ENCODE peak calls at places on chromosomes 5 and 9, in ten cellular contexts. One of them, this sample, is unnamed.

GRCh38 chr5:96753848-96754247 is 53.9 kb downstream of the ERAP1 start:
- DNase-seq in progenitor cell of endocrine pancreas: no peak
- DNase-seq in stomach: no peak
- DNase-seq in heart left ventricle: no peak
- DNase-seq in T follicular helper cell: no peak
- DNase-seq in amniotic stem cell: no peak
- DNase-seq in PC-3: no peak
- DNase-seq in choroid plexus epithelial cell: no peak
- DNase-seq in cardiac muscle cell: no peak
- DNase-seq in T-helper 2 cell: no peak
- DNase-seq in this sample: no peak

GRCh38 chr9:101849102-101849707 is 110.8 kb upstream of the GRIN3A start:
- DNase-seq in heart left ventricle: no peak
- DNase-seq in progenitor cell of endocrine pancreas: no peak
- DNase-seq in choroid plexus epithelial cell: no peak
- DNase-seq in T follicular helper cell: no peak
- DNase-seq in T-helper 2 cell: no peak
- DNase-seq in cardiac muscle cell: no peak
- DNase-seq in PC-3: no peak
- DNase-seq in stomach: no peak
- DNase-seq in amniotic stem cell: no peak
- DNase-seq in this sample: no peak

GRCh38 chr9:135702002-135702721 is at the start of gene KCNT1:
- DNase-seq in stomach: peak
- DNase-seq in cardiac muscle cell: peak
- DNase-seq in choroid plexus epithelial cell: peak
- DNase-seq in T-helper 2 cell: peak
- DNase-seq in amniotic stem cell: peak
- DNase-seq in T follicular helper cell: peak
- DNase-seq in PC-3: peak
- DNase-seq in heart left ventricle: no peak
- DNase-seq in progenitor cell of endocrine pancreas: peak
- DNase-seq in this sample: peak

GRCh38 chr5:25568294-25568693 is 923.5 kb upstream of the CDH10 start:
- DNase-seq in T-helper 2 cell: no peak
- DNase-seq in PC-3: no peak
- DNase-seq in choroid plexus epithelial cell: no peak
- DNase-seq in stomach: no peak
- DNase-seq in amniotic stem cell: no peak
- DNase-seq in progenitor cell of endocrine pancreas: no peak
- DNase-seq in heart left ventricle: no peak
- DNase-seq in cardiac muscle cell: no peak
- DNase-seq in T follicular helper cell: no peak
- DNase-seq in this sample: no peak

GRCh38 chr5:38250752-38251448 is 7.5 kb upstream of the EGFLAM start:
- DNase-seq in choroid plexus epithelial cell: no peak
- DNase-seq in T-helper 2 cell: no peak
- DNase-seq in progenitor cell of endocrine pancreas: no peak
- DNase-seq in cardiac muscle cell: no peak
- DNase-seq in amniotic stem cell: no peak
- DNase-seq in heart left ventricle: no peak
- DNase-seq in T follicular helper cell: no peak
- DNase-seq in stomach: no peak
- DNase-seq in PC-3: no peak
- DNase-seq in this sample: no peak

GRCh38 chr9:130846487-130847305 is 11.6 kb downstream of the ABL1 start:
- DNase-seq in heart left ventricle: peak
- DNase-seq in progenitor cell of endocrine pancreas: no peak
- DNase-seq in PC-3: peak
- DNase-seq in T follicular helper cell: no peak
- DNase-seq in choroid plexus epithelial cell: peak
- DNase-seq in stomach: peak
- DNase-seq in cardiac muscle cell: peak
- DNase-seq in amniotic stem cell: peak
- DNase-seq in T-helper 2 cell: no peak
- DNase-seq in this sample: peak

GRCh38 chr9:85249313-85249621 is 492.5 kb downstream of the AGTPBP1 start:
- DNase-seq in T-helper 2 cell: no peak
- DNase-seq in PC-3: no peak
- DNase-seq in amniotic stem cell: no peak
- DNase-seq in T follicular helper cell: no peak
- DNase-seq in progenitor cell of endocrine pancreas: no peak
- DNase-seq in heart left ventricle: no peak
- DNase-seq in choroid plexus epithelial cell: no peak
- DNase-seq in cardiac muscle cell: no peak
- DNase-seq in stomach: no peak
- DNase-seq in this sample: no peak

GRCh38 chr9:94165592-94166236 is 81.5 kb downstream of the PTPDC1 start:
- DNase-seq in progenitor cell of endocrine pancreas: peak
- DNase-seq in choroid plexus epithelial cell: peak
- DNase-seq in T-helper 2 cell: peak
- DNase-seq in heart left ventricle: peak
- DNase-seq in stomach: peak
- DNase-seq in amniotic stem cell: peak
- DNase-seq in T follicular helper cell: peak
- DNase-seq in PC-3: peak
- DNase-seq in cardiac muscle cell: peak
- DNase-seq in this sample: peak

This sample was measured in mammary epithelial cell.